ENCODE peak calls at places on chromosome 1, in eight cellular contexts. One of them, this sample, is unnamed.

GRCh38 chr1:225627304-225627947 is 25.5 kb downstream of the ENAH start:
- DNase-seq in lower lobe of right lung: no peak
- DNase-seq in GM06990: no peak
- DNase-seq in activated B cell treated with CpG ODN at 0.5 μM for 24 hours: no peak
- DNase-seq in adrenal gland: peak
- DNase-seq in RWPE1: no peak
- DNase-seq in foreskin fibroblast: no peak
- DNase-seq in tibial artery: no peak
- DNase-seq in this sample: no peak

GRCh38 chr1:39250460-39251240 is 46.2 kb downstream of the MACF1 start:
- DNase-seq in lower lobe of right lung: no peak
- DNase-seq in GM06990: no peak
- DNase-seq in activated B cell treated with CpG ODN at 0.5 μM for 24 hours: no peak
- DNase-seq in adrenal gland: no peak
- DNase-seq in RWPE1: no peak
- DNase-seq in foreskin fibroblast: peak
- DNase-seq in tibial artery: no peak
- DNase-seq in this sample: no peak

GRCh38 chr1:18974616-18975015 is 18.1 kb upstream of the IFFO2 start:
- DNase-seq in lower lobe of right lung: no peak
- DNase-seq in GM06990: no peak
- DNase-seq in activated B cell treated with CpG ODN at 0.5 μM for 24 hours: no peak
- DNase-seq in adrenal gland: peak
- DNase-seq in RWPE1: no peak
- DNase-seq in foreskin fibroblast: no peak
- DNase-seq in tibial artery: no peak
- DNase-seq in this sample: no peak

GRCh38 chr1:88016947-88017346 is 667.1 kb upstream of the PKN2 start:
- DNase-seq in lower lobe of right lung: no peak
- DNase-seq in GM06990: no peak
- DNase-seq in activated B cell treated with CpG ODN at 0.5 μM for 24 hours: no peak
- DNase-seq in adrenal gland: no peak
- DNase-seq in RWPE1: no peak
- DNase-seq in foreskin fibroblast: no peak
- DNase-seq in tibial artery: no peak
- DNase-seq in this sample: no peak

GRCh38 chr1:206895837-206896242 is 1.4 kb upstream of the IL24 start:
- DNase-seq in lower lobe of right lung: no peak
- DNase-seq in GM06990: no peak
- DNase-seq in activated B cell treated with CpG ODN at 0.5 μM for 24 hours: no peak
- DNase-seq in adrenal gland: no peak
- DNase-seq in RWPE1: no peak
- DNase-seq in foreskin fibroblast: peak
- DNase-seq in tibial artery: no peak
- DNase-seq in this sample: no peak

GRCh38 chr1:9194024-9194423 is 40.5 kb upstream of the H6PD start:
- DNase-seq in lower lobe of right lung: no peak
- DNase-seq in GM06990: no peak
- DNase-seq in activated B cell treated with CpG ODN at 0.5 μM for 24 hours: no peak
- DNase-seq in adrenal gland: no peak
- DNase-seq in RWPE1: no peak
- DNase-seq in foreskin fibroblast: no peak
- DNase-seq in tibial artery: no peak
- DNase-seq in this sample: no peak

GRCh38 chr1:117061986-117062415 is 1.9 kb downstream of the TTF2 start:
- DNase-seq in lower lobe of right lung: no peak
- DNase-seq in GM06990: no peak
- DNase-seq in activated B cell treated with CpG ODN at 0.5 μM for 24 hours: no peak
- DNase-seq in adrenal gland: no peak
- DNase-seq in RWPE1: no peak
- DNase-seq in foreskin fibroblast: peak
- DNase-seq in tibial artery: no peak
- DNase-seq in this sample: peak

GRCh38 chr1:201495447-201496295 is 11.3 kb downstream of the CSRP1 start:
- DNase-seq in lower lobe of right lung: peak
- DNase-seq in GM06990: no peak
- DNase-seq in activated B cell treated with CpG ODN at 0.5 μM for 24 hours: no peak
- DNase-seq in adrenal gland: peak
- DNase-seq in RWPE1: peak
- DNase-seq in foreskin fibroblast: peak
- DNase-seq in tibial artery: peak
- DNase-seq in this sample: no peak

GRCh38 chr1:174999926-175000696 is at the start of gene CACYBP:
- DNase-seq in lower lobe of right lung: no peak
- DNase-seq in GM06990: no peak
- DNase-seq in activated B cell treated with CpG ODN at 0.5 μM for 24 hours: peak
- DNase-seq in adrenal gland: no peak
- DNase-seq in RWPE1: no peak
- DNase-seq in foreskin fibroblast: no peak
- DNase-seq in tibial artery: peak
- DNase-seq in this sample: no peak

GRCh38 chr1:206658264-206658980 is 23.1 kb downstream of the DYRK3 start:
- DNase-seq in lower lobe of right lung: peak
- DNase-seq in GM06990: peak
- DNase-seq in activated B cell treated with CpG ODN at 0.5 μM for 24 hours: peak
- DNase-seq in adrenal gland: no peak
- DNase-seq in RWPE1: peak
- DNase-seq in foreskin fibroblast: no peak
- DNase-seq in tibial artery: no peak
- DNase-seq in this sample: peak

GRCh38 chr1:206700445-206701036 is 15.8 kb downstream of the MAPKAPK2 start:
- DNase-seq in lower lobe of right lung: no peak
- DNase-seq in GM06990: no peak
- DNase-seq in activated B cell treated with CpG ODN at 0.5 μM for 24 hours: peak
- DNase-seq in adrenal gland: no peak
- DNase-seq in RWPE1: no peak
- DNase-seq in foreskin fibroblast: no peak
- DNase-seq in tibial artery: no peak
- DNase-seq in this sample: no peak

GRCh38 chr1:186375929-186376330 is 292 bp downstream of the ODR4 start:
- DNase-seq in lower lobe of right lung: no peak
- DNase-seq in GM06990: no peak
- DNase-seq in activated B cell treated with CpG ODN at 0.5 μM for 24 hours: no peak
- DNase-seq in adrenal gland: no peak
- DNase-seq in RWPE1: peak
- DNase-seq in foreskin fibroblast: no peak
- DNase-seq in tibial artery: no peak
- DNase-seq in this sample: no peak

GRCh38 chr1:54977938-54978337 is 2.5 kb upstream of the TMEM61 start:
- DNase-seq in lower lobe of right lung: no peak
- DNase-seq in GM06990: no peak
- DNase-seq in activated B cell treated with CpG ODN at 0.5 μM for 24 hours: no peak
- DNase-seq in adrenal gland: no peak
- DNase-seq in RWPE1: no peak
- DNase-seq in foreskin fibroblast: no peak
- DNase-seq in tibial artery: no peak
- DNase-seq in this sample: peak

GRCh38 chr1:150165622-150166612 is 16.2 kb downstream of the PLEKHO1 start:
- DNase-seq in lower lobe of right lung: no peak
- DNase-seq in GM06990: peak
- DNase-seq in activated B cell treated with CpG ODN at 0.5 μM for 24 hours: peak
- DNase-seq in adrenal gland: peak
- DNase-seq in RWPE1: peak
- DNase-seq in foreskin fibroblast: no peak
- DNase-seq in tibial artery: peak
- DNase-seq in this sample: peak
- TF ChIP-seq CTCF in lower lobe of right lung: peak
- TF ChIP-seq CTCF in GM06990: peak
- TF ChIP-seq CTCF in activated B cell treated with CpG ODN at 0.5 μM for 24 hours: peak
- TF ChIP-seq CTCF in adrenal gland: peak
- TF ChIP-seq CTCF in RWPE1: peak
- TF ChIP-seq CTCF in foreskin fibroblast: peak
- TF ChIP-seq CTCF in tibial artery: peak
- TF ChIP-seq CTCF in this sample: peak

DNA sequence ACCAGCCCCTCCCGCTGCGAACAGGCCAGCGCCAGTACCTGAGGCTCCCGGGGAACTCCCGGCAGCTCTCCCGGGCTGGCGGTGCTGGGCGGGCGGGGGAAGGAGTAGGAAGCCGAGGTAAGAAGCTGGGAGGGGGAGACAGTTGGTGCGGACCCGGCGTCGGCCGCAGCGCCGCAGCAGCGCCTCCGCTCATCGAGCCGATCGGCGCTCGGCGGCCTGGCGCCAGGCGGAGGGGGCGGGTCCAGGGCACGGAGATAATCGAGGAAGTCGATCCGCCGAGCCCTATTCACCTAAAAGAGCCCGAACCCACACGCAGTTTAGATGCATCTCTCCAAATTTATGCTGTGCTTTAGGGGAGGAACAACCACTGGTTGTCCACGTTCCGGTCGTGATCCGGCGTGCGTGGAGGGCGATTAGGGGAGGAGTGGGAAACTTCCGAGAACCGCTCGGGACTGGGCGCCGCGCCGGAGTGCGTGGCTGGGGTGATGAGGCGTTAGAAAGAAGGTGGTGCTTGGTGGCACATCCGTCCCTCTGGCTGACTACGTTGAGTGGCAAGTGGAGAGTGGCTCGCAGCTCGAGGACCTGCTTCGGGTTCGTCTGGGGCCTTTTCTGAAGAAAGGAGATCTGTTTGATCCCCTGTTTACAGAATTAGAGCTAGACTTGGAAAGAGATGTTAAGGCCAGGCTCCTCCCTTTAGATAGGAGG is at the start of gene VAMP4:
- DNase-seq in lower lobe of right lung: peak
- DNase-seq in GM06990: peak
- DNase-seq in activated B cell treated with CpG ODN at 0.5 μM for 24 hours: peak
- DNase-seq in adrenal gland: peak
- DNase-seq in RWPE1: peak
- DNase-seq in foreskin fibroblast: peak
- DNase-seq in tibial artery: peak
- DNase-seq in this sample: peak
- TF ChIP-seq CTCF in lower lobe of right lung: no peak
- TF ChIP-seq CTCF in GM06990: no peak
- TF ChIP-seq CTCF in activated B cell treated with CpG ODN at 0.5 μM for 24 hours: no peak
- TF ChIP-seq CTCF in adrenal gland: peak
- TF ChIP-seq CTCF in RWPE1: no peak
- TF ChIP-seq CTCF in foreskin fibroblast: no peak
- TF ChIP-seq CTCF in tibial artery: no peak
- TF ChIP-seq CTCF in this sample: no peak

DNA sequence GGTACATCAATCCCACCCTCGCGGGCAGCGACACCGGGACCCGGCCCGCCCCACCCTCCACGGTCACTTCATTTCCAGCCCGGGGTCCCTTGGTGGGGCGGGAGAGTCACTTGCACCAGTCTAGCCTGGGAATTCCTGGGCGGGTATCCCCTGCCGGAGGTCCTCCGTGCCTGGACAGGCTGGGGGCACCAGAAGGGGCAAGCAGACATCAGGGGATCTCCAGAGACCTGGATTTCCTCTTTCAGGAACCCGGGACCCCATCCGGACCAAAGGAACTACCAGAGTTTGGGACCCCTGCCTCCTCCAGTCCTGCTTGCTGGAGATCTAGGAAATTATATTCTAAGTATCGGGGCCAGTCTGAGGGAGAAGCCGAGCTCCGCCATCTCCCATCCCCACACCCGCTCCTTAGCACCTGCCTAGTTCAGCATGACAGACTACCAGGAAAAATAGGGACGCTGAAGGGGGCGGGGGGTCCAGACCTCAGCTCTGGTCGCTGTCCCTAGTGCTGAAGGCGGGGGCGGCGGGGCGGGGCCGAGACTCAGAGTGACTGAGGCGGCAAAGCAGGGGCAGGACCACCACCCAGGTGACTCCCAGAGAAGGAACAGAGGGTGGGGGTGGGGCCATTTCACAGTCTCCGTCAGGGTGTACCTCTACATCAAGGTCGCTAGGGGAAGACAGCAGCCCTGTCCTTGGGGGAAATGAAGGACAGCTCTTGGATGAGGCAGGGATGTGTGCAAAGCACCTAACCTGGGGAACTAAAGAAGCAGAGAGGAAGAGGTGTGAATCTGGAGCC is 829 bp downstream of the HCN3 start:
- DNase-seq in lower lobe of right lung: peak
- DNase-seq in GM06990: peak
- DNase-seq in activated B cell treated with CpG ODN at 0.5 μM for 24 hours: peak
- DNase-seq in adrenal gland: peak
- DNase-seq in RWPE1: peak
- DNase-seq in foreskin fibroblast: no peak
- DNase-seq in tibial artery: peak
- DNase-seq in this sample: peak
- TF ChIP-seq CTCF in lower lobe of right lung: peak
- TF ChIP-seq CTCF in GM06990: peak
- TF ChIP-seq CTCF in activated B cell treated with CpG ODN at 0.5 μM for 24 hours: no peak
- TF ChIP-seq CTCF in adrenal gland: no peak
- TF ChIP-seq CTCF in RWPE1: peak
- TF ChIP-seq CTCF in foreskin fibroblast: peak
- TF ChIP-seq CTCF in tibial artery: peak
- TF ChIP-seq CTCF in this sample: peak

DNA sequence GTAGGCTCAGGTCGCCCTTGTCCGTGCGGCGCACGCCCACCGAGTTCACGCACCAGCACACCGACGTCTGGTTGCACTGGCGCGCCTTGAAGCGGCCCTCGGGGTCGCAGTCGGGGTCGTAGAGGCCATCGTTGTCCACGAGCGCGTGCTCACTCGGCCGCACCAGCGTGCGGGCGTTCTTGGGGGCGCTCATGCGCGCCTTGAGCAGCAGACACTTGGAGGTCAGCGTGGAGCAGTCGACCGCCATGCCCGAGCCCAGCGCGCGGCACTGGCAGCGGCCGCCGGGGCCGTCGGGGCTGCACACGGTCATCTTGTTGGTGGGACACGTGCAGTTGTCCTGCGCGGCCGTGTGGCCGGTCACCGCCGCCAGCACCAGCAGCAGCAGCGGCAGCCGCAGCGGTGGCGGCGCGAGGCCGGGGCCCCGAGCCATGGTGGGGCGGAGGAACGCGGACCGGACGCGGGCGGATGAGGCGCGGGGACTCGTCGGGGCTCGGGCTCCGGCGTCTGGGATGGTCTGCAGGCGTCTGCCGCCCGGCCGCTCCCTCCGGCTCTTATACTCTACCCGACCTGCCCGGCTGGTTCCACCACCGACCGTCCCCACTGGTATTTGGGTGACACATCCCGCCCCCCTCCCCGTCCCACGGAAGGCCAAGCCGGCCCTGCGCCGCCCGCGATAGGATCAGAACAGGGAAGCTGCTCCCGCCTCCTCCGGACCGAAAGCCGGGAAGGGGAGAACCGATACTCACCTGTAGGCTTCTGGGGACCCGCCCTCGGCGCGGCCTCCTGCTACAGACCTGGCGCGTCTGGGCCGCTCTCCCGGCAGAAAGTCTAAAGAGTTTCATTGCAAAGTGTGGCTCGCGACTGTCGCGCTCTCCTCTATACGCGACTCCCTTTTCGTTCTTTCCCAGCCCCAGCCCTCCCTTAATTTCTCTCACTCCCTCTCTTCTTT is at the start of gene TACSTD2:
- DNase-seq in lower lobe of right lung: peak
- DNase-seq in GM06990: peak
- DNase-seq in activated B cell treated with CpG ODN at 0.5 μM for 24 hours: peak
- DNase-seq in adrenal gland: no peak
- DNase-seq in RWPE1: peak
- DNase-seq in foreskin fibroblast: no peak
- DNase-seq in tibial artery: peak
- DNase-seq in this sample: peak
- TF ChIP-seq CTCF in lower lobe of right lung: no peak
- TF ChIP-seq CTCF in GM06990: no peak
- TF ChIP-seq CTCF in activated B cell treated with CpG ODN at 0.5 μM for 24 hours: no peak
- TF ChIP-seq CTCF in adrenal gland: no peak
- TF ChIP-seq CTCF in RWPE1: peak
- TF ChIP-seq CTCF in foreskin fibroblast: no peak
- TF ChIP-seq CTCF in tibial artery: peak
- TF ChIP-seq CTCF in this sample: no peak

GRCh38 chr1:62746086-62746808 is 37.7 kb upstream of the ATG4C start:
- DNase-seq in lower lobe of right lung: no peak
- DNase-seq in GM06990: peak
- DNase-seq in activated B cell treated with CpG ODN at 0.5 μM for 24 hours: no peak
- DNase-seq in adrenal gland: no peak
- DNase-seq in RWPE1: peak
- DNase-seq in foreskin fibroblast: peak
- DNase-seq in tibial artery: no peak
- DNase-seq in this sample: peak
- TF ChIP-seq CTCF in lower lobe of right lung: peak
- TF ChIP-seq CTCF in GM06990: peak
- TF ChIP-seq CTCF in activated B cell treated with CpG ODN at 0.5 μM for 24 hours: peak
- TF ChIP-seq CTCF in adrenal gland: peak
- TF ChIP-seq CTCF in RWPE1: peak
- TF ChIP-seq CTCF in foreskin fibroblast: peak
- TF ChIP-seq CTCF in tibial artery: peak
- TF ChIP-seq CTCF in this sample: peak